ENCODE peak calls at places on chromosome 11, in eight cellular contexts. One of them, this sample, is unnamed.

GRCh38 chr11:18705651-18706281 is 7.2 kb downstream of the TMEM86A start:
- DNase-seq in pancreas: peak
- DNase-seq in uterus: peak
- DNase-seq in GM23248: peak
- DNase-seq in body of pancreas: peak
- DNase-seq in SJSA1: no peak
- DNase-seq in upper lobe of right lung: peak
- DNase-seq in stomach: peak
- DNase-seq in this sample: no peak

GRCh38 chr11:131033151-131033651 is 116.9 kb upstream of the SNX19 start:
- DNase-seq in pancreas: peak
- DNase-seq in uterus: no peak
- DNase-seq in GM23248: peak
- DNase-seq in body of pancreas: peak
- DNase-seq in SJSA1: peak
- DNase-seq in upper lobe of right lung: no peak
- DNase-seq in stomach: no peak
- DNase-seq in this sample: no peak

GRCh38 chr11:10716122-10716521 is 22.6 kb upstream of the IRAG1 start:
- DNase-seq in pancreas: no peak
- DNase-seq in uterus: no peak
- DNase-seq in GM23248: peak
- DNase-seq in body of pancreas: no peak
- DNase-seq in SJSA1: no peak
- DNase-seq in upper lobe of right lung: no peak
- DNase-seq in stomach: no peak
- DNase-seq in this sample: no peak

GRCh38 chr11:88327061-88327460 is 10.5 kb downstream of the CTSC start:
- DNase-seq in pancreas: no peak
- DNase-seq in uterus: no peak
- DNase-seq in GM23248: no peak
- DNase-seq in body of pancreas: no peak
- DNase-seq in SJSA1: no peak
- DNase-seq in upper lobe of right lung: no peak
- DNase-seq in stomach: no peak
- DNase-seq in this sample: no peak

GRCh38 chr11:65801153-65801987 is 14.5 kb downstream of the OVOL1 start:
- DNase-seq in pancreas: no peak
- DNase-seq in uterus: no peak
- DNase-seq in GM23248: no peak
- DNase-seq in body of pancreas: no peak
- DNase-seq in SJSA1: no peak
- DNase-seq in upper lobe of right lung: no peak
- DNase-seq in stomach: no peak
- DNase-seq in this sample: no peak

GRCh38 chr11:95592455-95592854 is 197.1 kb downstream of the FAM76B start:
- DNase-seq in pancreas: no peak
- DNase-seq in uterus: no peak
- DNase-seq in GM23248: no peak
- DNase-seq in body of pancreas: no peak
- DNase-seq in SJSA1: no peak
- DNase-seq in upper lobe of right lung: no peak
- DNase-seq in stomach: no peak
- DNase-seq in this sample: no peak

GRCh38 chr11:71519546-71519945 is 7.5 kb upstream of the KRTAP5-7 start:
- DNase-seq in pancreas: no peak
- DNase-seq in uterus: no peak
- DNase-seq in GM23248: no peak
- DNase-seq in body of pancreas: no peak
- DNase-seq in SJSA1: no peak
- DNase-seq in upper lobe of right lung: no peak
- DNase-seq in stomach: peak
- DNase-seq in this sample: no peak

GRCh38 chr11:74443071-74443864 is 24.1 kb downstream of the KCNE3 start:
- DNase-seq in pancreas: peak
- DNase-seq in uterus: no peak
- DNase-seq in GM23248: no peak
- DNase-seq in body of pancreas: peak
- DNase-seq in SJSA1: no peak
- DNase-seq in upper lobe of right lung: no peak
- DNase-seq in stomach: peak
- DNase-seq in this sample: no peak

GRCh38 chr11:76790251-76790650 is 7.1 kb downstream of the TSKU start:
- DNase-seq in pancreas: peak
- DNase-seq in uterus: peak
- DNase-seq in GM23248: no peak
- DNase-seq in body of pancreas: no peak
- DNase-seq in SJSA1: no peak
- DNase-seq in upper lobe of right lung: no peak
- DNase-seq in stomach: no peak
- DNase-seq in this sample: no peak

GRCh38 chr11:80523057-80523456 is 1082.2 kb upstream of the TENM4 start:
- DNase-seq in pancreas: no peak
- DNase-seq in uterus: no peak
- DNase-seq in GM23248: no peak
- DNase-seq in body of pancreas: no peak
- DNase-seq in SJSA1: no peak
- DNase-seq in upper lobe of right lung: no peak
- DNase-seq in stomach: no peak
- DNase-seq in this sample: no peak

GRCh38 chr11:131356201-131356600 is 14.2 kb upstream of the NTM start:
- DNase-seq in pancreas: no peak
- DNase-seq in uterus: no peak
- DNase-seq in GM23248: no peak
- DNase-seq in body of pancreas: no peak
- DNase-seq in SJSA1: no peak
- DNase-seq in upper lobe of right lung: no peak
- DNase-seq in stomach: no peak
- DNase-seq in this sample: no peak

GRCh38 chr11:34165786-34166557 is 60.5 kb downstream of the NAT10 start:
- DNase-seq in pancreas: no peak
- DNase-seq in uterus: no peak
- DNase-seq in GM23248: peak
- DNase-seq in body of pancreas: no peak
- DNase-seq in SJSA1: no peak
- DNase-seq in upper lobe of right lung: no peak
- DNase-seq in stomach: no peak
- DNase-seq in this sample: no peak

GRCh38 chr11:7671807-7672206 is 1.5 kb downstream of the CYB5R2 start:
- DNase-seq in pancreas: no peak
- DNase-seq in uterus: no peak
- DNase-seq in GM23248: no peak
- DNase-seq in body of pancreas: no peak
- DNase-seq in SJSA1: no peak
- DNase-seq in upper lobe of right lung: no peak
- DNase-seq in stomach: no peak
- DNase-seq in this sample: no peak

GRCh38 chr11:82867495-82868082 is 32.6 kb downstream of the PRCP start:
- DNase-seq in pancreas: peak
- DNase-seq in uterus: peak
- DNase-seq in GM23248: peak
- DNase-seq in body of pancreas: peak
- DNase-seq in SJSA1: peak
- DNase-seq in upper lobe of right lung: no peak
- DNase-seq in stomach: peak
- DNase-seq in this sample: peak

GRCh38 chr11:126194121-126194543 is 17.3 kb downstream of the RPUSD4 start:
- DNase-seq in pancreas: no peak
- DNase-seq in uterus: peak
- DNase-seq in GM23248: peak
- DNase-seq in body of pancreas: peak
- DNase-seq in SJSA1: no peak
- DNase-seq in upper lobe of right lung: no peak
- DNase-seq in stomach: peak
- DNase-seq in this sample: no peak

GRCh38 chr11:60168306-60168705 is 14.6 kb downstream of the MS4A6A start:
- DNase-seq in pancreas: no peak
- DNase-seq in uterus: no peak
- DNase-seq in GM23248: no peak
- DNase-seq in body of pancreas: no peak
- DNase-seq in SJSA1: no peak
- DNase-seq in upper lobe of right lung: no peak
- DNase-seq in stomach: no peak
- DNase-seq in this sample: no peak

GRCh38 chr11:77471520-77472234 is 2.2 kb downstream of the PAK1 start:
- DNase-seq in pancreas: peak
- DNase-seq in uterus: no peak
- DNase-seq in GM23248: no peak
- DNase-seq in body of pancreas: peak
- DNase-seq in SJSA1: no peak
- DNase-seq in upper lobe of right lung: no peak
- DNase-seq in stomach: peak
- DNase-seq in this sample: no peak

GRCh38 chr11:370087-370941 is 1.0 kb downstream of the B4GALNT4 start:
- DNase-seq in pancreas: no peak
- DNase-seq in uterus: no peak
- DNase-seq in GM23248: no peak
- DNase-seq in body of pancreas: no peak
- DNase-seq in SJSA1: no peak
- DNase-seq in upper lobe of right lung: peak
- DNase-seq in stomach: no peak
- DNase-seq in this sample: no peak

GRCh38 chr11:63756919-63757761 is 11.4 kb downstream of the ZFTA start:
- DNase-seq in pancreas: no peak
- DNase-seq in uterus: no peak
- DNase-seq in GM23248: no peak
- DNase-seq in body of pancreas: no peak
- DNase-seq in SJSA1: no peak
- DNase-seq in upper lobe of right lung: no peak
- DNase-seq in stomach: no peak
- DNase-seq in this sample: no peak

GRCh38 chr11:130449996-130450419 is 1.6 kb downstream of the ADAMTS15 start:
- DNase-seq in pancreas: no peak
- DNase-seq in uterus: peak
- DNase-seq in GM23248: no peak
- DNase-seq in body of pancreas: peak
- DNase-seq in SJSA1: no peak
- DNase-seq in upper lobe of right lung: peak
- DNase-seq in stomach: peak
- DNase-seq in this sample: no peak

DNA sequence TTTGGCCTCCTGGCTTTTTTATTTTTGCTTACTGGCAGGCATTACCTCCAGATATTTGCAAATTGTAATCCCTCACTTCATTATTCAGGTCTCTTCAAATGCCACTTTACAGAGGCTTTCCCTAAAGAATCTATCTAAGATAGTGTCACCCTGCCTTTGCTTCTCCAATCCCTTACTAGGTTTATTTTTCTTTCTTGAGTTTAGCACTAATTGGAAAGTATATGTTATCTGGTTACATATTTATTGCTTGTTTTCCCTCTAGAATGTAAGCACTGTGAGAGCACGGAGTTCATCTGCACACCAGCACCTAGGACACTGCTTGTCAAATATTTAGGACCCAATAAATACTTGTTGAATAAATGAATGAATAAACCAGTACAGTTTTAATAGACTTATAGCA is 3.5 kb downstream of the KIF18A start:
- DNase-seq in pancreas: no peak
- DNase-seq in uterus: no peak
- DNase-seq in GM23248: no peak
- DNase-seq in body of pancreas: no peak
- DNase-seq in SJSA1: no peak
- DNase-seq in upper lobe of right lung: no peak
- DNase-seq in stomach: no peak
- DNase-seq in this sample: no peak
- H3K27ac ChIP-seq in pancreas: no peak
- H3K27ac ChIP-seq in uterus: no peak
- H3K27ac ChIP-seq in GM23248: no peak
- H3K27ac ChIP-seq in body of pancreas: no peak
- H3K27ac ChIP-seq in SJSA1: no peak
- H3K27ac ChIP-seq in upper lobe of right lung: no peak
- H3K27ac ChIP-seq in stomach: no peak
- H3K27ac ChIP-seq in this sample: no peak

GRCh38 chr11:13091373-13091772 is 82.3 kb downstream of the RASSF10 start:
- DNase-seq in pancreas: no peak
- DNase-seq in uterus: no peak
- DNase-seq in GM23248: peak
- DNase-seq in body of pancreas: no peak
- DNase-seq in SJSA1: no peak
- DNase-seq in upper lobe of right lung: no peak
- DNase-seq in stomach: no peak
- DNase-seq in this sample: no peak
- H3K27ac ChIP-seq in pancreas: no peak
- H3K27ac ChIP-seq in uterus: no peak
- H3K27ac ChIP-seq in GM23248: no peak
- H3K27ac ChIP-seq in body of pancreas: no peak
- H3K27ac ChIP-seq in SJSA1: no peak
- H3K27ac ChIP-seq in upper lobe of right lung: no peak
- H3K27ac ChIP-seq in stomach: no peak
- H3K27ac ChIP-seq in this sample: no peak

DNA sequence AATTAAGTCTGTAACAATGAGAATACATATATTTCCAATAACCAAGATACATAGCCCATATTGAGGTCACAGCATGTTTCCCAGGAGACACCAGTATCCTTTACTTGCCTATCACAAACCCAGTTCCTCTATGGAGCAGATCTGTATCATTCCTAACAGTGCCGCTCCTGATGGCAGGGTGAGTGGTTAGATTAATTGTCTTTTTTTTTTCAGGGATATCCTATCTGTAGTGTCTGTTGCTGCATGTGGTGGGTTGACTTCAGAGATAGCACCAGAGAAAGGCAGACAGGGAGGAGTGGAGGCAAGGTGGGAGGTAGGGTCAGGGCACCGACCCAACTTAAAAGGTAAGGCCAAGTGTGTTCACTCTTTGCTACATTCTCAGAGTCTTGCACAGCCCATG is 2.8 kb downstream of the MTNR1B start:
- DNase-seq in pancreas: no peak
- DNase-seq in uterus: no peak
- DNase-seq in GM23248: no peak
- DNase-seq in body of pancreas: no peak
- DNase-seq in SJSA1: no peak
- DNase-seq in upper lobe of right lung: no peak
- DNase-seq in stomach: no peak
- DNase-seq in this sample: no peak
- H3K27ac ChIP-seq in pancreas: no peak
- H3K27ac ChIP-seq in uterus: no peak
- H3K27ac ChIP-seq in GM23248: no peak
- H3K27ac ChIP-seq in body of pancreas: no peak
- H3K27ac ChIP-seq in SJSA1: no peak
- H3K27ac ChIP-seq in upper lobe of right lung: no peak
- H3K27ac ChIP-seq in stomach: no peak
- H3K27ac ChIP-seq in this sample: no peak

DNA sequence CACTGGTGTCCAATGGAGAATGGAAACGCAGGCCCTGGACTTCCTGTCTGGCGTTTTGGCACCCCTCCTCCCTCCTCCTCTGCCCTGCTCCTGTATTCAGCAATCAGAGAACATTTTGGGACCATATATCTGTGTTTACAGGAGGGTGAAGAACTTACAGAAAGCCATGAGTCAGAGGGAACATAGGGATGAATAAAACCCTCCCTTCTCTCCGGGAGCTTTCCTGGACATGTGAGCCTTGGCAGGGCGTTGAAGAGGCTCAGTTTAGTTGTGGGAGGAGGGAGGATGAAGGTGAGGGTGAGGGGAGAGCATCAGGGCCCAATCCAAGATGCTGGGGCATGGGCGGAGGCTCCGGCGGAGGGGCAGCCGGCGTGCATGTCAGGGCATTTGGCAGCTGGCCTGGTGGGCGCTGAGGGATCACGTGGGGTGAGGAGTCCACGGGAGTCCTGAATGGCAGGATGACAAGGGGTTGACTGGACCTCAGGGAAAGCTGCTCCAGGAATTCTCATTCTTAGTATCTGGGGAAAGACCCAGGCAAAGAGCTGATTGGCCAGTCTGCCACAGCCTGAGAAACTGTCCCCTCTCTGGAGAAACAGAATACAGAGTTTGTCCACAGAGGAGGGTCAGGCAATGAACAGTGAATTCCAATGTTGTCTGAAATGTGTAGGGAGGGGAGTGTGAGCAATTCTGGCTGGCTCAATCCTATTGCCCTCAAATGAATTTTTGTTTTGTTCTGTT is 28.9 kb downstream of the MICAL2 start:
- DNase-seq in pancreas: no peak
- DNase-seq in uterus: peak
- DNase-seq in GM23248: peak
- DNase-seq in body of pancreas: no peak
- DNase-seq in SJSA1: peak
- DNase-seq in upper lobe of right lung: peak
- DNase-seq in stomach: no peak
- DNase-seq in this sample: no peak
- H3K27ac ChIP-seq in pancreas: no peak
- H3K27ac ChIP-seq in uterus: peak
- H3K27ac ChIP-seq in GM23248: peak
- H3K27ac ChIP-seq in body of pancreas: no peak
- H3K27ac ChIP-seq in SJSA1: peak
- H3K27ac ChIP-seq in upper lobe of right lung: peak
- H3K27ac ChIP-seq in stomach: peak
- H3K27ac ChIP-seq in this sample: no peak